ENCODE peak calls at places on chromosomes 2 and 18, in ten cellular contexts. O is tibial nerve, S is GM12865, Q is heart right ventricle, J is GM20000, H is WTC11, K is Panc1, X is B cell, A is omental fat pad, U is IMR-90. W is an unnamed sample.

GRCh38 chr2:86518498-86518897 is 44.7 kb downstream of the CHMP3 start:
- DNase-seq in O (peak; percentile 6), S (peak; percentile 15), Q (no peak), J (no peak), H (peak; percentile 28), K (no peak), X (peak; percentile 15), A (no peak), U (no peak), W (peak; percentile 52)

GRCh38 chr2:179234658-179235240 is 29.9 kb downstream of the SESTD1 start:
- DNase-seq in O (no peak), S (no peak), Q (no peak), J (no peak), H (no peak), K (no peak), X (no peak), A (no peak), U (no peak), W (no peak)

GRCh38 chr18:5295231-5295920 is at the start of gene ZBTB14:
- DNase-seq in O (peak; percentile 8), S (peak; percentile 76), Q (peak; percentile 73), J (peak; percentile 89), H (peak; percentile 48), K (no peak), X (peak; percentile 85), A (peak; percentile 25), U (peak; percentile 54), W (peak; percentile 71)

GRCh38 chr18:2891526-2892431 is 45.0 kb downstream of the EMILIN2 start:
- DNase-seq in O (no peak), S (no peak), Q (no peak), J (no peak), H (no peak), K (no peak), X (no peak), A (no peak), U (no peak), W (no peak)

GRCh38 chr2:7083580-7084509 is 166.6 kb downstream of the RNF144A start:
- DNase-seq in O (no peak), S (peak; percentile 68), Q (no peak), J (peak; percentile 27), H (peak; percentile 39), K (peak; percentile 25), X (peak; percentile 19), A (no peak), U (peak; percentile 25), W (peak; percentile 37)

GRCh38 chr2:73837847-73838585 is 9.3 kb downstream of the STAMBP start:
- DNase-seq in O (no peak), S (no peak), Q (no peak), J (no peak), H (no peak), K (no peak), X (no peak), A (no peak), U (no peak), W (no peak)

GRCh38 chr2:36965751-36966369 is 476 bp downstream of the STRN start:
- DNase-seq in O (peak; percentile 25), S (peak; percentile 59), Q (no peak), J (peak; percentile 51), H (peak; percentile 82), K (no peak), X (peak; percentile 41), A (peak; percentile 27), U (no peak), W (peak; percentile 50)

GRCh38 chr2:73386894-73387636 is 1.4 kb downstream of the ALMS1 start:
- DNase-seq in O (no peak), S (no peak), Q (no peak), J (no peak), H (no peak), K (no peak), X (no peak), A (no peak), U (no peak), W (no peak)

GRCh38 chr2:8886876-8887275 is 49.5 kb upstream of the KIDINS220 start:
- DNase-seq in O (no peak), S (no peak), Q (no peak), J (no peak), H (no peak), K (no peak), X (no peak), A (no peak), U (no peak), W (no peak)

GRCh38 chr2:101111917-101112771 is 39.0 kb downstream of the TBC1D8 start:
- DNase-seq in O (no peak), S (no peak), Q (no peak), J (no peak), H (no peak), K (no peak), X (no peak), A (no peak), U (peak; percentile 50), W (no peak)

GRCh38 chr18:77858331-77858730 is 608.7 kb downstream of the GALR1 start:
- DNase-seq in O (no peak), S (no peak), Q (no peak), J (no peak), H (no peak), K (no peak), X (no peak), A (no peak), U (no peak), W (no peak)

GRCh38 chr2:16568998-16569397 is 96.6 kb downstream of the CYRIA start:
- DNase-seq in O (no peak), S (no peak), Q (no peak), J (no peak), H (no peak), K (no peak), X (no peak), A (no peak), U (no peak), W (no peak)

GRCh38 chr2:236107971-236108625 is 60.1 kb downstream of the GBX2 start:
- DNase-seq in O (no peak), S (no peak), Q (no peak), J (no peak), H (no peak), K (no peak), X (no peak), A (no peak), U (no peak), W (no peak)

GRCh38 chr2:149743842-149744468 is 156.4 kb upstream of the MMADHC start:
- DNase-seq in O (no peak), S (no peak), Q (no peak), J (no peak), H (no peak), K (no peak), X (no peak), A (no peak), U (peak; percentile 97), W (no peak)

GRCh38 chr18:8448091-8448490 is 161.1 kb upstream of the RAB12 start:
- DNase-seq in O (no peak), S (no peak), Q (no peak), J (no peak), H (no peak), K (no peak), X (no peak), A (no peak), U (no peak), W (no peak)

GRCh38 chr18:8450013-8450412 is 159.2 kb upstream of the RAB12 start:
- DNase-seq in O (no peak), S (no peak), Q (no peak), J (no peak), H (peak; percentile 71), K (no peak), X (no peak), A (no peak), U (no peak), W (no peak)

GRCh38 chr18:8454136-8454535 is 155.1 kb upstream of the RAB12 start:
- DNase-seq in O (no peak), S (no peak), Q (no peak), J (no peak), H (no peak), K (no peak), X (no peak), A (no peak), U (no peak), W (no peak)

GRCh38 chr18:8453528-8453927 is 155.7 kb upstream of the RAB12 start:
- DNase-seq in O (no peak), S (no peak), Q (no peak), J (no peak), H (no peak), K (no peak), X (no peak), A (no peak), U (no peak), W (no peak)

GRCh38 chr18:8450898-8451665 is 158.2 kb upstream of the RAB12 start:
- DNase-seq in O (no peak), S (no peak), Q (peak; percentile 39), J (no peak), H (peak; percentile 23), K (no peak), X (no peak), A (no peak), U (no peak), W (no peak)
- TF ChIP-seq CTCF in O (no peak), S (no peak), Q (no peak), J (no peak), H (no peak), K (no peak), X (no peak), A (no peak), U (no peak), W (no peak)

GRCh38 chr18:9055185-9055584 is 47.3 kb upstream of the NDUFV2 start:
- DNase-seq in O (no peak), S (peak; percentile 56), Q (no peak), J (peak; percentile 27), H (no peak), K (peak; percentile 22), X (no peak), A (no peak), U (peak; percentile 86), W (no peak)
- TF ChIP-seq CTCF in O (peak; percentile 17), S (no peak), Q (peak; percentile 42), J (no peak), H (no peak), K (no peak), X (no peak), A (no peak), U (peak; percentile 58), W (no peak)

DNA sequence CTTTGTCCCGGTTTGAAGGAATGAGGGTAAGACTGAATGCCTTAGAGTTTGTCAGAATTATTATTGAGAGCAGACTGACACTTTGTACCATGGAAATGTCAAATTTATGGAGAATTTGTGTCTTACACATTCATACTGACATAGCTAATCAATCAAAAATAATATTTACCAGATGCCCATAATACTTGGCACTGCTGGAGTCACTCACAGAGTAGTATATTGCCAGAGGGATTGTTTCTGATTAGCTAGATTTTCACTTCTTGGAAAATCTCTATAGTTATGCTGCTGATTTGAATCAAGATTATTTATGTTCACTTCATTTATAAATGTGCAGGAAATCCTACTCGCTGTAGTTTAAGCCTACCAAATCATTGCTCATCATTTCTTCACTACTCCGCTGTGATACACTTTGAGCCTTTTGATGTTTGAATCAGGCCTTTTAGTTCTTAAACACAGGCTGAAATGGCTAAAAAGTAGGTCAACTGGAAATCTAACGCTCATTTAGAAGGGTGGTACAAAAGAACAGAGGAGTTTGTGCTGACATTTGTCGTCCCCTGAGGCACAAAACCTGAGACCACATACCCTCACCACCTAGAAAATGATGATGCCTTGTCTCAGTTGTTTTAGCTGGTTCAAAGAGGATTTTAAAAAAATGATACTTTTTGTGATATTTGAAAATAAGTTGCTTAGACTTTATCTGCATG is 96.0 kb upstream of the CSRNP3 start:
- DNase-seq in O (no peak), S (no peak), Q (no peak), J (no peak), H (no peak), K (no peak), X (no peak), A (no peak), U (no peak), W (no peak)
- TF ChIP-seq CTCF in O (no peak), S (no peak), Q (no peak), J (no peak), H (no peak), K (no peak), X (no peak), A (no peak), U (no peak), W (no peak)

GRCh38 chr2:115880558-115880957 is 1438.1 kb downstream of the DPP10 start:
- DNase-seq in O (no peak), S (no peak), Q (no peak), J (no peak), H (no peak), K (no peak), X (no peak), A (no peak), U (no peak), W (no peak)
- TF ChIP-seq CTCF in O (no peak), S (no peak), Q (no peak), J (no peak), H (peak; percentile 38), K (no peak), X (no peak), A (no peak), U (no peak), W (no peak)